ENCODE peak calls at places on chromosomes 2 and 18, in ten cellular contexts. M, W, X, K, U, V, E, B, C and A are unnamed samples.

GRCh38 chr2:213065583-213066444 is 85.6 kb downstream of the IKZF2 start:
- DNase-seq in M (no peak), U (no peak), X (no peak), E (no peak), W (no peak), C (no peak), V (peak), K (peak), B (no peak), A (no peak)

GRCh38 chr2:39107724-39108273 is 13.1 kb downstream of the SOS1 start:
- DNase-seq in U (no peak), W (no peak), M (no peak), B (no peak), E (no peak), K (no peak), X (no peak), C (no peak), V (no peak), A (no peak)

GRCh38 chr18:21243041-21243431 is 1.0 kb downstream of the GREB1L start:
- DNase-seq in C (no peak), B (no peak), V (peak), E (no peak), X (no peak), K (peak), U (no peak), W (no peak), M (no peak), A (no peak)

GRCh38 chr2:160666019-160666676 is 172.5 kb upstream of the RBMS1 start:
- DNase-seq in B (no peak), E (no peak), C (peak), X (no peak), U (peak), V (peak), K (no peak), W (no peak), M (peak), A (peak)

GRCh38 chr2:162686336-162686735 is 152.2 kb downstream of the KCNH7 start:
- DNase-seq in C (no peak), X (no peak), V (no peak), U (no peak), K (no peak), E (no peak), B (no peak), W (no peak), M (no peak), A (no peak)

GRCh38 chr2:94874277-94874997 is 3.2 kb downstream of the TEKT4 start:
- DNase-seq in M (peak), E (peak), C (peak), K (peak), B (peak), W (peak), V (peak), U (no peak), X (peak), A (peak)

GRCh38 chr2:85324639-85325465 is 2.9 kb downstream of the TGOLN2 start:
- DNase-seq in V (peak), C (no peak), M (no peak), X (no peak), U (no peak), W (no peak), B (no peak), E (peak), K (peak), A (no peak)

GRCh38 chr2:866009-866680 is 84.5 kb upstream of the SNTG2 start:
- DNase-seq in M (no peak), U (no peak), V (no peak), B (no peak), K (no peak), C (no peak), E (no peak), X (no peak), W (no peak), A (no peak)

GRCh38 chr2:103959174-103960125 is 894.5 kb upstream of the POU3F3 start:
- DNase-seq in V (peak), W (no peak), M (no peak), E (peak), U (peak), C (no peak), B (no peak), K (peak), X (no peak), A (no peak)

GRCh38 chr2:161918692-161919091 is 155.3 kb downstream of the DPP4 start:
- DNase-seq in K (no peak), M (no peak), V (no peak), C (no peak), W (no peak), U (no peak), B (no peak), E (no peak), X (no peak), A (no peak)

GRCh38 chr2:8636041-8636491 is 45.8 kb upstream of the ID2 start:
- DNase-seq in E (no peak), V (no peak), M (no peak), W (no peak), U (no peak), X (no peak), B (no peak), C (no peak), K (no peak), A (no peak)

GRCh38 chr2:201860541-201861154 is 54.3 kb downstream of the CDK15 start:
- DNase-seq in E (peak), M (peak), K (peak), W (no peak), X (peak), B (peak), V (peak), U (no peak), C (no peak), A (peak)

GRCh38 chr2:71781695-71782228 is 328.4 kb downstream of the DYSF start:
- DNase-seq in U (no peak), M (no peak), B (peak), X (no peak), W (no peak), V (no peak), E (no peak), C (no peak), K (no peak), A (no peak)

GRCh38 chr2:232486558-232487384 is 863 bp downstream of the ECEL1 start:
- DNase-seq in W (no peak), M (no peak), C (no peak), E (no peak), B (no peak), U (no peak), V (no peak), K (no peak), X (no peak), A (no peak)

GRCh38 chr2:3041841-3042600 is 335.6 kb downstream of the EIPR1 start:
- DNase-seq in C (no peak), U (no peak), E (no peak), K (no peak), M (no peak), X (no peak), B (peak), V (no peak), W (no peak), A (no peak)